ENCODE peak calls at places on chromosomes 3 and 15, in six cellular contexts. One of them, this sample, is unnamed.
A peak's percentile ranks its signal among the peaks of the same experiment; 100 is the strongest.

GRCh38 chr3:101069796-101070195 is 76.6 kb upstream of the ABI3BP start:
- DNase-seq in fibroblast of pulmonary artery: no peak
- DNase-seq in CD8-positive, alpha-beta T cell: no peak
- DNase-seq in M059J: peak; percentile 51
- DNase-seq in activated T-helper 2 cell treated with anti-CD3 and anti-CD28 coated beads, Interferon-gamma antibody, Interleukin-2, Interleukin-4, amounts not matched to agents 10 μg/mL and 5 μg/mL and 100 μg/mL, durations not matched to agents 14 hours and 24 hours and 36 hours: no peak
- DNase-seq in SW 1271: no peak
- DNase-seq in this sample: no peak

GRCh38 chr3:157027861-157028745 is 131.8 kb downstream of the CCNL1 start:
- DNase-seq in activated T-helper 2 cell treated with anti-CD3 and anti-CD28 coated beads, Interferon-gamma antibody, Interleukin-2, Interleukin-4, amounts not matched to agents 10 μg/mL and 5 μg/mL and 100 μg/mL, durations not matched to agents 14 hours and 24 hours and 36 hours: no peak
- DNase-seq in CD8-positive, alpha-beta T cell: no peak
- DNase-seq in M059J: peak; percentile 36
- DNase-seq in SW 1271: no peak
- DNase-seq in fibroblast of pulmonary artery: no peak
- DNase-seq in this sample: no peak

GRCh38 chr3:48273594-48274211 is 32.8 kb downstream of the ZNF589 start:
- DNase-seq in activated T-helper 2 cell treated with anti-CD3 and anti-CD28 coated beads, Interferon-gamma antibody, Interleukin-2, Interleukin-4, amounts not matched to agents 10 μg/mL and 5 μg/mL and 100 μg/mL, durations not matched to agents 14 hours and 24 hours and 36 hours: peak; percentile 24
- DNase-seq in fibroblast of pulmonary artery: peak; percentile 75
- DNase-seq in M059J: peak; percentile 53
- DNase-seq in SW 1271: peak; percentile 24
- DNase-seq in CD8-positive, alpha-beta T cell: peak; percentile 34
- DNase-seq in this sample: peak; percentile 35

GRCh38 chr3:42710323-42711021 is 7.9 kb upstream of the HHATL start:
- DNase-seq in M059J: no peak
- DNase-seq in activated T-helper 2 cell treated with anti-CD3 and anti-CD28 coated beads, Interferon-gamma antibody, Interleukin-2, Interleukin-4, amounts not matched to agents 10 μg/mL and 5 μg/mL and 100 μg/mL, durations not matched to agents 14 hours and 24 hours and 36 hours: no peak
- DNase-seq in SW 1271: no peak
- DNase-seq in fibroblast of pulmonary artery: no peak
- DNase-seq in CD8-positive, alpha-beta T cell: no peak
- DNase-seq in this sample: no peak

GRCh38 chr3:169886671-169887070 is 16.9 kb upstream of the LRRC31 start:
- DNase-seq in CD8-positive, alpha-beta T cell: no peak
- DNase-seq in fibroblast of pulmonary artery: peak; percentile 80
- DNase-seq in M059J: peak; percentile 63
- DNase-seq in SW 1271: no peak
- DNase-seq in activated T-helper 2 cell treated with anti-CD3 and anti-CD28 coated beads, Interferon-gamma antibody, Interleukin-2, Interleukin-4, amounts not matched to agents 10 μg/mL and 5 μg/mL and 100 μg/mL, durations not matched to agents 14 hours and 24 hours and 36 hours: no peak
- DNase-seq in this sample: no peak

GRCh38 chr3:183006396-183007002 is 26.2 kb upstream of the DCUN1D1 start:
- DNase-seq in fibroblast of pulmonary artery: no peak
- DNase-seq in activated T-helper 2 cell treated with anti-CD3 and anti-CD28 coated beads, Interferon-gamma antibody, Interleukin-2, Interleukin-4, amounts not matched to agents 10 μg/mL and 5 μg/mL and 100 μg/mL, durations not matched to agents 14 hours and 24 hours and 36 hours: no peak
- DNase-seq in CD8-positive, alpha-beta T cell: no peak
- DNase-seq in SW 1271: no peak
- DNase-seq in M059J: no peak
- DNase-seq in this sample: no peak

GRCh38 chr3:71685686-71686085 is 39.5 kb downstream of the EIF4E3 start:
- DNase-seq in activated T-helper 2 cell treated with anti-CD3 and anti-CD28 coated beads, Interferon-gamma antibody, Interleukin-2, Interleukin-4, amounts not matched to agents 10 μg/mL and 5 μg/mL and 100 μg/mL, durations not matched to agents 14 hours and 24 hours and 36 hours: no peak
- DNase-seq in M059J: no peak
- DNase-seq in SW 1271: no peak
- DNase-seq in fibroblast of pulmonary artery: no peak
- DNase-seq in CD8-positive, alpha-beta T cell: no peak
- DNase-seq in this sample: no peak

GRCh38 chr3:117510396-117510795 is 800.8 kb downstream of the TUSC7 start:
- DNase-seq in CD8-positive, alpha-beta T cell: no peak
- DNase-seq in fibroblast of pulmonary artery: peak; percentile 6
- DNase-seq in M059J: no peak
- DNase-seq in SW 1271: no peak
- DNase-seq in activated T-helper 2 cell treated with anti-CD3 and anti-CD28 coated beads, Interferon-gamma antibody, Interleukin-2, Interleukin-4, amounts not matched to agents 10 μg/mL and 5 μg/mL and 100 μg/mL, durations not matched to agents 14 hours and 24 hours and 36 hours: no peak
- DNase-seq in this sample: no peak

GRCh38 chr3:176855901-176856486 is 341.3 kb downstream of the TBL1XR1 start:
- DNase-seq in CD8-positive, alpha-beta T cell: no peak
- DNase-seq in SW 1271: no peak
- DNase-seq in M059J: no peak
- DNase-seq in fibroblast of pulmonary artery: no peak
- DNase-seq in activated T-helper 2 cell treated with anti-CD3 and anti-CD28 coated beads, Interferon-gamma antibody, Interleukin-2, Interleukin-4, amounts not matched to agents 10 μg/mL and 5 μg/mL and 100 μg/mL, durations not matched to agents 14 hours and 24 hours and 36 hours: no peak
- DNase-seq in this sample: no peak

GRCh38 chr15:74866090-74866489 is 7.1 kb downstream of the SCAMP2 start:
- DNase-seq in fibroblast of pulmonary artery: peak; percentile 57
- DNase-seq in CD8-positive, alpha-beta T cell: no peak
- DNase-seq in SW 1271: no peak
- DNase-seq in activated T-helper 2 cell treated with anti-CD3 and anti-CD28 coated beads, Interferon-gamma antibody, Interleukin-2, Interleukin-4, amounts not matched to agents 10 μg/mL and 5 μg/mL and 100 μg/mL, durations not matched to agents 14 hours and 24 hours and 36 hours: no peak
- DNase-seq in M059J: peak; percentile 68
- DNase-seq in this sample: no peak

GRCh38 chr15:33859992-33860545 is 108.2 kb upstream of the CHRM5 start:
- DNase-seq in M059J: no peak
- DNase-seq in activated T-helper 2 cell treated with anti-CD3 and anti-CD28 coated beads, Interferon-gamma antibody, Interleukin-2, Interleukin-4, amounts not matched to agents 10 μg/mL and 5 μg/mL and 100 μg/mL, durations not matched to agents 14 hours and 24 hours and 36 hours: no peak
- DNase-seq in fibroblast of pulmonary artery: no peak
- DNase-seq in SW 1271: no peak
- DNase-seq in CD8-positive, alpha-beta T cell: no peak
- DNase-seq in this sample: no peak

GRCh38 chr15:58650102-58650501 is 99.4 kb downstream of the ADAM10 start:
- DNase-seq in CD8-positive, alpha-beta T cell: no peak
- DNase-seq in SW 1271: no peak
- DNase-seq in M059J: no peak
- DNase-seq in fibroblast of pulmonary artery: no peak
- DNase-seq in activated T-helper 2 cell treated with anti-CD3 and anti-CD28 coated beads, Interferon-gamma antibody, Interleukin-2, Interleukin-4, amounts not matched to agents 10 μg/mL and 5 μg/mL and 100 μg/mL, durations not matched to agents 14 hours and 24 hours and 36 hours: no peak
- DNase-seq in this sample: no peak

GRCh38 chr3:146646251-146646650 is 41.1 kb upstream of the PLSCR5 start:
- DNase-seq in SW 1271: no peak
- DNase-seq in fibroblast of pulmonary artery: no peak
- DNase-seq in activated T-helper 2 cell treated with anti-CD3 and anti-CD28 coated beads, Interferon-gamma antibody, Interleukin-2, Interleukin-4, amounts not matched to agents 10 μg/mL and 5 μg/mL and 100 μg/mL, durations not matched to agents 14 hours and 24 hours and 36 hours: no peak
- DNase-seq in M059J: no peak
- DNase-seq in CD8-positive, alpha-beta T cell: no peak
- DNase-seq in this sample: no peak

GRCh38 chr3:149547954-149548728 is 73.6 kb downstream of the TM4SF4 start:
- DNase-seq in SW 1271: no peak
- DNase-seq in fibroblast of pulmonary artery: peak; percentile 92
- DNase-seq in M059J: peak; percentile 97
- DNase-seq in activated T-helper 2 cell treated with anti-CD3 and anti-CD28 coated beads, Interferon-gamma antibody, Interleukin-2, Interleukin-4, amounts not matched to agents 10 μg/mL and 5 μg/mL and 100 μg/mL, durations not matched to agents 14 hours and 24 hours and 36 hours: no peak
- DNase-seq in CD8-positive, alpha-beta T cell: no peak
- DNase-seq in this sample: no peak

GRCh38 chr3:101676219-101676764 is 640 bp downstream of the ZBTB11 start:
- DNase-seq in M059J: peak; percentile 98
- DNase-seq in SW 1271: no peak
- DNase-seq in activated T-helper 2 cell treated with anti-CD3 and anti-CD28 coated beads, Interferon-gamma antibody, Interleukin-2, Interleukin-4, amounts not matched to agents 10 μg/mL and 5 μg/mL and 100 μg/mL, durations not matched to agents 14 hours and 24 hours and 36 hours: peak; percentile 94
- DNase-seq in fibroblast of pulmonary artery: peak; percentile 97
- DNase-seq in CD8-positive, alpha-beta T cell: peak; percentile 90
- DNase-seq in this sample: peak; percentile 96

GRCh38 chr15:34206016-34206415 is 3.9 kb downstream of the KATNBL1 start:
- DNase-seq in CD8-positive, alpha-beta T cell: no peak
- DNase-seq in fibroblast of pulmonary artery: no peak
- DNase-seq in M059J: peak; percentile 44
- DNase-seq in SW 1271: no peak
- DNase-seq in activated T-helper 2 cell treated with anti-CD3 and anti-CD28 coated beads, Interferon-gamma antibody, Interleukin-2, Interleukin-4, amounts not matched to agents 10 μg/mL and 5 μg/mL and 100 μg/mL, durations not matched to agents 14 hours and 24 hours and 36 hours: no peak
- DNase-seq in this sample: no peak

GRCh38 chr3:188673509-188674239 is 498.1 kb upstream of the TPRG1 start:
- DNase-seq in activated T-helper 2 cell treated with anti-CD3 and anti-CD28 coated beads, Interferon-gamma antibody, Interleukin-2, Interleukin-4, amounts not matched to agents 10 μg/mL and 5 μg/mL and 100 μg/mL, durations not matched to agents 14 hours and 24 hours and 36 hours: no peak
- DNase-seq in SW 1271: no peak
- DNase-seq in CD8-positive, alpha-beta T cell: no peak
- DNase-seq in fibroblast of pulmonary artery: peak; percentile 96
- DNase-seq in M059J: peak; percentile 95
- DNase-seq in this sample: no peak

GRCh38 chr3:122019493-122019892 is 2.6 kb downstream of the ILDR1 start:
- DNase-seq in CD8-positive, alpha-beta T cell: no peak
- DNase-seq in M059J: no peak
- DNase-seq in SW 1271: no peak
- DNase-seq in activated T-helper 2 cell treated with anti-CD3 and anti-CD28 coated beads, Interferon-gamma antibody, Interleukin-2, Interleukin-4, amounts not matched to agents 10 μg/mL and 5 μg/mL and 100 μg/mL, durations not matched to agents 14 hours and 24 hours and 36 hours: no peak
- DNase-seq in fibroblast of pulmonary artery: no peak
- DNase-seq in this sample: no peak

GRCh38 chr3:194556086-194557056 is 69.6 kb upstream of the ATP13A3 start:
- DNase-seq in fibroblast of pulmonary artery: peak; percentile 39
- DNase-seq in CD8-positive, alpha-beta T cell: no peak
- DNase-seq in activated T-helper 2 cell treated with anti-CD3 and anti-CD28 coated beads, Interferon-gamma antibody, Interleukin-2, Interleukin-4, amounts not matched to agents 10 μg/mL and 5 μg/mL and 100 μg/mL, durations not matched to agents 14 hours and 24 hours and 36 hours: no peak
- DNase-seq in SW 1271: no peak
- DNase-seq in M059J: peak; percentile 88
- DNase-seq in this sample: no peak

GRCh38 chr15:41971089-41971892 is 1.1 kb downstream of the EHD4 start:
- DNase-seq in activated T-helper 2 cell treated with anti-CD3 and anti-CD28 coated beads, Interferon-gamma antibody, Interleukin-2, Interleukin-4, amounts not matched to agents 10 μg/mL and 5 μg/mL and 100 μg/mL, durations not matched to agents 14 hours and 24 hours and 36 hours: peak; percentile 73
- DNase-seq in SW 1271: peak; percentile 71
- DNase-seq in CD8-positive, alpha-beta T cell: peak; percentile 57
- DNase-seq in fibroblast of pulmonary artery: peak; percentile 67
- DNase-seq in M059J: peak; percentile 85
- DNase-seq in this sample: peak; percentile 66

GRCh38 chr3:8052599-8053185 is 448.9 kb upstream of the LMCD1 start:
- DNase-seq in M059J: no peak
- DNase-seq in fibroblast of pulmonary artery: no peak
- DNase-seq in SW 1271: no peak
- DNase-seq in CD8-positive, alpha-beta T cell: no peak
- DNase-seq in activated T-helper 2 cell treated with anti-CD3 and anti-CD28 coated beads, Interferon-gamma antibody, Interleukin-2, Interleukin-4, amounts not matched to agents 10 μg/mL and 5 μg/mL and 100 μg/mL, durations not matched to agents 14 hours and 24 hours and 36 hours: no peak
- DNase-seq in this sample: no peak

GRCh38 chr15:58060575-58060974 is 4.9 kb downstream of the ALDH1A2 start:
- DNase-seq in CD8-positive, alpha-beta T cell: no peak
- DNase-seq in activated T-helper 2 cell treated with anti-CD3 and anti-CD28 coated beads, Interferon-gamma antibody, Interleukin-2, Interleukin-4, amounts not matched to agents 10 μg/mL and 5 μg/mL and 100 μg/mL, durations not matched to agents 14 hours and 24 hours and 36 hours: no peak
- DNase-seq in SW 1271: no peak
- DNase-seq in fibroblast of pulmonary artery: no peak
- DNase-seq in M059J: no peak
- DNase-seq in this sample: no peak

GRCh38 chr15:67109141-67110034 is 44.0 kb downstream of the SMAD3 start:
- DNase-seq in activated T-helper 2 cell treated with anti-CD3 and anti-CD28 coated beads, Interferon-gamma antibody, Interleukin-2, Interleukin-4, amounts not matched to agents 10 μg/mL and 5 μg/mL and 100 μg/mL, durations not matched to agents 14 hours and 24 hours and 36 hours: no peak
- DNase-seq in SW 1271: peak; percentile 58
- DNase-seq in fibroblast of pulmonary artery: peak; percentile 98
- DNase-seq in M059J: peak; percentile 99
- DNase-seq in CD8-positive, alpha-beta T cell: no peak
- DNase-seq in this sample: no peak

GRCh38 chr3:55661141-55661540 is 174.0 kb upstream of the WNT5A start:
- DNase-seq in CD8-positive, alpha-beta T cell: no peak
- DNase-seq in SW 1271: no peak
- DNase-seq in fibroblast of pulmonary artery: no peak
- DNase-seq in M059J: no peak
- DNase-seq in activated T-helper 2 cell treated with anti-CD3 and anti-CD28 coated beads, Interferon-gamma antibody, Interleukin-2, Interleukin-4, amounts not matched to agents 10 μg/mL and 5 μg/mL and 100 μg/mL, durations not matched to agents 14 hours and 24 hours and 36 hours: no peak
- DNase-seq in this sample: no peak

GRCh38 chr15:78195735-78196201 is 38.6 kb downstream of the ACSBG1 start:
- DNase-seq in CD8-positive, alpha-beta T cell: peak; percentile 30
- DNase-seq in SW 1271: peak; percentile 28
- DNase-seq in activated T-helper 2 cell treated with anti-CD3 and anti-CD28 coated beads, Interferon-gamma antibody, Interleukin-2, Interleukin-4, amounts not matched to agents 10 μg/mL and 5 μg/mL and 100 μg/mL, durations not matched to agents 14 hours and 24 hours and 36 hours: peak; percentile 23
- DNase-seq in M059J: no peak
- DNase-seq in fibroblast of pulmonary artery: peak; percentile 24
- DNase-seq in this sample: peak; percentile 26

GRCh38 chr15:97904196-97904572 is 56.3 kb upstream of the ARRDC4 start:
- DNase-seq in fibroblast of pulmonary artery: peak; percentile 57
- DNase-seq in activated T-helper 2 cell treated with anti-CD3 and anti-CD28 coated beads, Interferon-gamma antibody, Interleukin-2, Interleukin-4, amounts not matched to agents 10 μg/mL and 5 μg/mL and 100 μg/mL, durations not matched to agents 14 hours and 24 hours and 36 hours: no peak
- DNase-seq in SW 1271: peak; percentile 45
- DNase-seq in CD8-positive, alpha-beta T cell: no peak
- DNase-seq in M059J: peak; percentile 68
- DNase-seq in this sample: no peak

GRCh38 chr3:104768886-104769285 is 597.8 kb upstream of the ALCAM start:
- DNase-seq in M059J: peak; percentile 29
- DNase-seq in fibroblast of pulmonary artery: no peak
- DNase-seq in CD8-positive, alpha-beta T cell: no peak
- DNase-seq in SW 1271: no peak
- DNase-seq in activated T-helper 2 cell treated with anti-CD3 and anti-CD28 coated beads, Interferon-gamma antibody, Interleukin-2, Interleukin-4, amounts not matched to agents 10 μg/mL and 5 μg/mL and 100 μg/mL, durations not matched to agents 14 hours and 24 hours and 36 hours: no peak
- DNase-seq in this sample: no peak

GRCh38 chr15:78325092-78325843 is 14.9 kb upstream of the CRABP1 start:
- DNase-seq in CD8-positive, alpha-beta T cell: no peak
- DNase-seq in activated T-helper 2 cell treated with anti-CD3 and anti-CD28 coated beads, Interferon-gamma antibody, Interleukin-2, Interleukin-4, amounts not matched to agents 10 μg/mL and 5 μg/mL and 100 μg/mL, durations not matched to agents 14 hours and 24 hours and 36 hours: no peak
- DNase-seq in SW 1271: no peak
- DNase-seq in fibroblast of pulmonary artery: peak; percentile 25
- DNase-seq in M059J: peak; percentile 58
- DNase-seq in this sample: no peak

GRCh38 chr15:31040611-31041010 is 49.2 kb upstream of the MTMR10 start:
- DNase-seq in SW 1271: no peak
- DNase-seq in CD8-positive, alpha-beta T cell: no peak
- DNase-seq in M059J: no peak
- DNase-seq in fibroblast of pulmonary artery: no peak
- DNase-seq in activated T-helper 2 cell treated with anti-CD3 and anti-CD28 coated beads, Interferon-gamma antibody, Interleukin-2, Interleukin-4, amounts not matched to agents 10 μg/mL and 5 μg/mL and 100 μg/mL, durations not matched to agents 14 hours and 24 hours and 36 hours: no peak
- DNase-seq in this sample: no peak

This sample was measured in activated T-helper 1 cell treated with anti-CD3 and anti-CD28 coated beads, Interleukin-12 subunit alpha, Interleukin-12 subunit beta, Interleukin-2, Interleukin-4 antibody, amounts not matched to agents 30 ng/mL and 10 ng/mL and 1 ng/mL, durations not matched to agents 14 hours and 24 hours and 36 hours.